ENCODE peak calls at places on chromosome 18, in eight cellular contexts. One of them, this sample, is unnamed.

GRCh38 chr18:69220529-69220928 is 180.2 kb upstream of the DOK6 start:
- DNase-seq in cardiac fibroblast: no peak
- DNase-seq in mucosa of descending colon: no peak
- DNase-seq in BJ: no peak
- DNase-seq in left lung: no peak
- DNase-seq in CD8-positive, alpha-beta T cell: no peak
- DNase-seq in GM12865: no peak
- DNase-seq in AG04450: no peak
- DNase-seq in this sample: no peak

GRCh38 chr18:36352384-36352783 is 54.9 kb downstream of the FHOD3 start:
- DNase-seq in cardiac fibroblast: peak; percentile 87
- DNase-seq in mucosa of descending colon: no peak
- DNase-seq in BJ: peak; percentile 62
- DNase-seq in left lung: no peak
- DNase-seq in CD8-positive, alpha-beta T cell: no peak
- DNase-seq in GM12865: no peak
- DNase-seq in AG04450: peak; percentile 80
- DNase-seq in this sample: peak; percentile 96

GRCh38 chr18:7879717-7880116 is 312.6 kb downstream of the PTPRM start:
- DNase-seq in cardiac fibroblast: no peak
- DNase-seq in mucosa of descending colon: no peak
- DNase-seq in BJ: no peak
- DNase-seq in left lung: no peak
- DNase-seq in CD8-positive, alpha-beta T cell: no peak
- DNase-seq in GM12865: no peak
- DNase-seq in AG04450: no peak
- DNase-seq in this sample: no peak

GRCh38 chr18:50092250-50092780 is 102.6 kb downstream of the MYO5B start:
- DNase-seq in cardiac fibroblast: no peak
- DNase-seq in mucosa of descending colon: no peak
- DNase-seq in BJ: no peak
- DNase-seq in left lung: no peak
- DNase-seq in CD8-positive, alpha-beta T cell: no peak
- DNase-seq in GM12865: no peak
- DNase-seq in AG04450: no peak
- DNase-seq in this sample: no peak

GRCh38 chr18:50659091-50660003 is 99.5 kb downstream of the MAPK4 start:
- DNase-seq in cardiac fibroblast: peak; percentile 54
- DNase-seq in mucosa of descending colon: no peak
- DNase-seq in BJ: no peak
- DNase-seq in left lung: no peak
- DNase-seq in CD8-positive, alpha-beta T cell: no peak
- DNase-seq in GM12865: no peak
- DNase-seq in AG04450: no peak
- DNase-seq in this sample: peak; percentile 29

GRCh38 chr18:74945774-74946545 is 263.0 kb downstream of the PTGR3 start:
- DNase-seq in cardiac fibroblast: no peak
- DNase-seq in mucosa of descending colon: no peak
- DNase-seq in BJ: no peak
- DNase-seq in left lung: no peak
- DNase-seq in CD8-positive, alpha-beta T cell: no peak
- DNase-seq in GM12865: no peak
- DNase-seq in AG04450: no peak
- DNase-seq in this sample: peak; percentile 23

GRCh38 chr18:3722662-3723433 is 272.9 kb downstream of the TGIF1 start:
- DNase-seq in cardiac fibroblast: no peak
- DNase-seq in mucosa of descending colon: no peak
- DNase-seq in BJ: no peak
- DNase-seq in left lung: no peak
- DNase-seq in CD8-positive, alpha-beta T cell: no peak
- DNase-seq in GM12865: no peak
- DNase-seq in AG04450: peak; percentile 86
- DNase-seq in this sample: no peak

GRCh38 chr18:45521151-45521550 is 94.1 kb upstream of the SLC14A2 start:
- DNase-seq in cardiac fibroblast: peak; percentile 77
- DNase-seq in mucosa of descending colon: no peak
- DNase-seq in BJ: peak; percentile 60
- DNase-seq in left lung: no peak
- DNase-seq in CD8-positive, alpha-beta T cell: no peak
- DNase-seq in GM12865: no peak
- DNase-seq in AG04450: no peak
- DNase-seq in this sample: peak; percentile 43

GRCh38 chr18:9661564-9661963 is 46.5 kb upstream of the RAB31 start:
- DNase-seq in cardiac fibroblast: no peak
- DNase-seq in mucosa of descending colon: no peak
- DNase-seq in BJ: no peak
- DNase-seq in left lung: no peak
- DNase-seq in CD8-positive, alpha-beta T cell: no peak
- DNase-seq in GM12865: no peak
- DNase-seq in AG04450: no peak
- DNase-seq in this sample: no peak

GRCh38 chr18:77110936-77111335 is 21.6 kb downstream of the MBP start:
- DNase-seq in cardiac fibroblast: no peak
- DNase-seq in mucosa of descending colon: no peak
- DNase-seq in BJ: no peak
- DNase-seq in left lung: no peak
- DNase-seq in CD8-positive, alpha-beta T cell: no peak
- DNase-seq in GM12865: no peak
- DNase-seq in AG04450: no peak
- DNase-seq in this sample: no peak

GRCh38 chr18:3451166-3451988 is 1.4 kb downstream of the TGIF1 start:
- DNase-seq in cardiac fibroblast: peak; percentile 96
- DNase-seq in mucosa of descending colon: peak; percentile 95
- DNase-seq in BJ: peak; percentile 69
- DNase-seq in left lung: peak; percentile 98
- DNase-seq in CD8-positive, alpha-beta T cell: peak; percentile 89
- DNase-seq in GM12865: peak; percentile 27
- DNase-seq in AG04450: peak; percentile 80
- DNase-seq in this sample: peak; percentile 93

GRCh38 chr18:76380791-76381405 is 114.1 kb downstream of the ZNF516 start:
- DNase-seq in cardiac fibroblast: no peak
- DNase-seq in mucosa of descending colon: no peak
- DNase-seq in BJ: no peak
- DNase-seq in left lung: no peak
- DNase-seq in CD8-positive, alpha-beta T cell: no peak
- DNase-seq in GM12865: no peak
- DNase-seq in AG04450: no peak
- DNase-seq in this sample: no peak

GRCh38 chr18:63216497-63216896 is 103.1 kb downstream of the BCL2 start:
- DNase-seq in cardiac fibroblast: no peak
- DNase-seq in mucosa of descending colon: no peak
- DNase-seq in BJ: no peak
- DNase-seq in left lung: no peak
- DNase-seq in CD8-positive, alpha-beta T cell: no peak
- DNase-seq in GM12865: no peak
- DNase-seq in AG04450: no peak
- DNase-seq in this sample: no peak

GRCh38 chr18:62412248-62412979 is 87.3 kb downstream of the TNFRSF11A start:
- DNase-seq in cardiac fibroblast: no peak
- DNase-seq in mucosa of descending colon: no peak
- DNase-seq in BJ: no peak
- DNase-seq in left lung: no peak
- DNase-seq in CD8-positive, alpha-beta T cell: no peak
- DNase-seq in GM12865: no peak
- DNase-seq in AG04450: no peak
- DNase-seq in this sample: no peak

GRCh38 chr18:77248873-77249582 is 620 bp upstream of the GALR1 start:
- DNase-seq in cardiac fibroblast: no peak
- DNase-seq in mucosa of descending colon: no peak
- DNase-seq in BJ: no peak
- DNase-seq in left lung: no peak
- DNase-seq in CD8-positive, alpha-beta T cell: no peak
- DNase-seq in GM12865: no peak
- DNase-seq in AG04450: no peak
- DNase-seq in this sample: no peak

GRCh38 chr18:55405655-55406373 is 182.2 kb downstream of the TCF4 start:
- DNase-seq in cardiac fibroblast: peak; percentile 99
- DNase-seq in mucosa of descending colon: peak; percentile 33
- DNase-seq in BJ: peak; percentile 69
- DNase-seq in left lung: no peak
- DNase-seq in CD8-positive, alpha-beta T cell: no peak
- DNase-seq in GM12865: no peak
- DNase-seq in AG04450: peak; percentile 81
- DNase-seq in this sample: peak; percentile 99
- TF ChIP-seq CTCF in cardiac fibroblast: peak; percentile 25
- TF ChIP-seq CTCF in mucosa of descending colon: no peak
- TF ChIP-seq CTCF in BJ: peak; percentile 25
- TF ChIP-seq CTCF in left lung: no peak
- TF ChIP-seq CTCF in CD8-positive, alpha-beta T cell: no peak
- TF ChIP-seq CTCF in GM12865: no peak
- TF ChIP-seq CTCF in AG04450: peak; percentile 35
- TF ChIP-seq CTCF in this sample: peak; percentile 28

GRCh38 chr18:5339202-5339834 is 43.8 kb upstream of the ZBTB14 start:
- DNase-seq in cardiac fibroblast: no peak
- DNase-seq in mucosa of descending colon: no peak
- DNase-seq in BJ: no peak
- DNase-seq in left lung: no peak
- DNase-seq in CD8-positive, alpha-beta T cell: no peak
- DNase-seq in GM12865: no peak
- DNase-seq in AG04450: no peak
- DNase-seq in this sample: no peak
- H3K4me3 ChIP-seq in cardiac fibroblast: no peak overlapping the region
- H3K4me3 ChIP-seq in mucosa of descending colon: no peak overlapping the region
- H3K4me3 ChIP-seq in BJ: no peak overlapping the region
- H3K4me3 ChIP-seq in left lung: no peak overlapping the region
- H3K4me3 ChIP-seq in CD8-positive, alpha-beta T cell: no peak overlapping the region
- H3K4me3 ChIP-seq in GM12865: no peak overlapping the region
- H3K4me3 ChIP-seq in AG04450: no peak overlapping the region
- H3K4me3 ChIP-seq in this sample: no peak overlapping the region

DNA sequence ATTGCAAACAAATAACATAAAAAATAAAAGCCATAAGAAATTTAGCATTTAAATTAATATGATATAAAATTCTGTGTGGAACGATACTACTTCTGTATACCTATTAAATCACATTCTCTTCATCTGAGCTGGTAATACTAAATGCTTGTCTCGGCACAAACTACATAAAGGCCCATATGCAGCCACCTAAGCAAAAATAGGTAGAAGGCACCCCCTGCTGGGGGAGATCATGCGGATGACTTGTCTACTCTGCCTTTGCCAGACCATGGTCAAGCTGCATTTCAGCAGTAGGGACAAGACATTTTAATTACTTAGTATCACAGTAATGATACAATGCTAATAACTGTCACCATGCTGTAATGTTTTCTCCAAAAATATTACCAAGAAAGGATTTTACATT is 108.0 kb downstream of the CDH19 start:
- DNase-seq in cardiac fibroblast: peak; percentile 20
- DNase-seq in mucosa of descending colon: peak; percentile 37
- DNase-seq in BJ: no peak
- DNase-seq in left lung: peak; percentile 23
- DNase-seq in CD8-positive, alpha-beta T cell: no peak
- DNase-seq in GM12865: peak; percentile 31
- DNase-seq in AG04450: no peak
- DNase-seq in this sample: peak; percentile 30
- TF ChIP-seq CTCF in cardiac fibroblast: peak; percentile 32
- TF ChIP-seq CTCF in mucosa of descending colon: no peak
- TF ChIP-seq CTCF in BJ: no peak
- TF ChIP-seq CTCF in left lung: peak; percentile 40
- TF ChIP-seq CTCF in CD8-positive, alpha-beta T cell: no peak
- TF ChIP-seq CTCF in GM12865: peak; percentile 21
- TF ChIP-seq CTCF in AG04450: no peak
- TF ChIP-seq CTCF in this sample: peak; percentile 29

GRCh38 chr18:79898952-79899608 is 52.4 kb downstream of the SLC66A2 start:
- DNase-seq in cardiac fibroblast: no peak
- DNase-seq in mucosa of descending colon: no peak
- DNase-seq in BJ: no peak
- DNase-seq in left lung: peak; percentile 74
- DNase-seq in CD8-positive, alpha-beta T cell: no peak
- DNase-seq in GM12865: no peak
- DNase-seq in AG04450: no peak
- DNase-seq in this sample: no peak
- H3K4me3 ChIP-seq in cardiac fibroblast: no peak overlapping the region
- H3K4me3 ChIP-seq in mucosa of descending colon: no peak overlapping the region
- H3K4me3 ChIP-seq in BJ: no peak overlapping the region
- H3K4me3 ChIP-seq in left lung: no peak overlapping the region
- H3K4me3 ChIP-seq in CD8-positive, alpha-beta T cell: no peak overlapping the region
- H3K4me3 ChIP-seq in GM12865: no peak overlapping the region
- H3K4me3 ChIP-seq in AG04450: no peak overlapping the region
- H3K4me3 ChIP-seq in this sample: no peak overlapping the region

GRCh38 chr18:33495278-33495677 is 54.8 kb upstream of the CCDC178 start:
- DNase-seq in cardiac fibroblast: peak; percentile 63
- DNase-seq in mucosa of descending colon: no peak
- DNase-seq in BJ: no peak
- DNase-seq in left lung: no peak
- DNase-seq in CD8-positive, alpha-beta T cell: no peak
- DNase-seq in GM12865: peak; percentile 47
- DNase-seq in AG04450: no peak
- DNase-seq in this sample: peak; percentile 68
- TF ChIP-seq CTCF in cardiac fibroblast: peak; percentile 40
- TF ChIP-seq CTCF in mucosa of descending colon: no peak
- TF ChIP-seq CTCF in BJ: no peak
- TF ChIP-seq CTCF in left lung: peak; percentile 21
- TF ChIP-seq CTCF in CD8-positive, alpha-beta T cell: no peak
- TF ChIP-seq CTCF in GM12865: peak; percentile 42
- TF ChIP-seq CTCF in AG04450: peak; percentile 39
- TF ChIP-seq CTCF in this sample: peak; percentile 66

GRCh38 chr18:55307505-55307904 is 280.5 kb downstream of the TCF4 start:
- DNase-seq in cardiac fibroblast: no peak
- DNase-seq in mucosa of descending colon: no peak
- DNase-seq in BJ: no peak
- DNase-seq in left lung: no peak
- DNase-seq in CD8-positive, alpha-beta T cell: no peak
- DNase-seq in GM12865: peak; percentile 57
- DNase-seq in AG04450: no peak
- DNase-seq in this sample: no peak
- H3K4me3 ChIP-seq in cardiac fibroblast: no peak overlapping the region
- H3K4me3 ChIP-seq in mucosa of descending colon: no peak overlapping the region
- H3K4me3 ChIP-seq in BJ: no peak overlapping the region
- H3K4me3 ChIP-seq in left lung: no peak overlapping the region
- H3K4me3 ChIP-seq in CD8-positive, alpha-beta T cell: no peak overlapping the region
- H3K4me3 ChIP-seq in GM12865: peak overlapping the region; percentile 44
- H3K4me3 ChIP-seq in AG04450: no peak overlapping the region
- H3K4me3 ChIP-seq in this sample: no peak overlapping the region